ENCODE peak calls at places on chromosomes 1 and 21, in seven cellular contexts. One of them, this sample, is unnamed.

GRCh38 chr1:3630914-3631313 is 6.1 kb downstream of the TPRG1L start:
- DNase-seq in adrenal gland: no peak
- DNase-seq in HCT116: no peak
- DNase-seq in IMR-90: no peak
- DNase-seq in AG04450: no peak
- DNase-seq in mammary epithelial cell: no peak
- DNase-seq in endodermal cell: no peak
- DNase-seq in this sample: no peak

GRCh38 chr1:44783697-44784093 is 4.3 kb downstream of the BEST4 start:
- DNase-seq in adrenal gland: no peak
- DNase-seq in AG04450: no peak
- DNase-seq in endodermal cell: no peak
- DNase-seq in mammary epithelial cell: no peak
- DNase-seq in HCT116: no peak
- DNase-seq in IMR-90: no peak
- DNase-seq in this sample: no peak

GRCh38 chr1:31591425-31592093 is 15.2 kb downstream of the TINAGL1 start:
- DNase-seq in adrenal gland: no peak
- DNase-seq in IMR-90: no peak
- DNase-seq in HCT116: no peak
- DNase-seq in endodermal cell: peak; percentile 48
- DNase-seq in mammary epithelial cell: peak; percentile 76
- DNase-seq in AG04450: no peak
- DNase-seq in this sample: no peak

GRCh38 chr1:37612186-37612585 is 16.4 kb upstream of the GNL2 start:
- DNase-seq in endodermal cell: no peak
- DNase-seq in HCT116: no peak
- DNase-seq in adrenal gland: no peak
- DNase-seq in AG04450: no peak
- DNase-seq in mammary epithelial cell: no peak
- DNase-seq in IMR-90: no peak
- DNase-seq in this sample: no peak

GRCh38 chr1:147539122-147539575 is 2.2 kb upstream of the BCL9 start:
- DNase-seq in HCT116: peak; percentile 85
- DNase-seq in mammary epithelial cell: peak; percentile 81
- DNase-seq in IMR-90: peak; percentile 98
- DNase-seq in endodermal cell: no peak
- DNase-seq in AG04450: peak; percentile 80
- DNase-seq in adrenal gland: peak; percentile 68
- DNase-seq in this sample: no peak

GRCh38 chr1:241553886-241554592 is 21.9 kb downstream of the KMO start:
- DNase-seq in mammary epithelial cell: no peak
- DNase-seq in IMR-90: no peak
- DNase-seq in AG04450: no peak
- DNase-seq in HCT116: no peak
- DNase-seq in adrenal gland: no peak
- DNase-seq in endodermal cell: no peak
- DNase-seq in this sample: no peak

GRCh38 chr1:202046748-202047708 is 36.6 kb downstream of the ELF3 start:
- DNase-seq in endodermal cell: no peak
- DNase-seq in adrenal gland: no peak
- DNase-seq in HCT116: peak; percentile 68
- DNase-seq in IMR-90: no peak
- DNase-seq in mammary epithelial cell: peak; percentile 77
- DNase-seq in AG04450: no peak
- DNase-seq in this sample: no peak

GRCh38 chr21:29477941-29478340 is 179.2 kb downstream of the BACH1 start:
- DNase-seq in IMR-90: peak; percentile 71
- DNase-seq in mammary epithelial cell: peak; percentile 15
- DNase-seq in adrenal gland: no peak
- DNase-seq in endodermal cell: no peak
- DNase-seq in HCT116: no peak
- DNase-seq in AG04450: no peak
- DNase-seq in this sample: no peak

GRCh38 chr21:41369105-41369914 is 7.5 kb downstream of the MX2 start:
- DNase-seq in AG04450: no peak
- DNase-seq in endodermal cell: peak; percentile 88
- DNase-seq in adrenal gland: no peak
- DNase-seq in HCT116: no peak
- DNase-seq in IMR-90: no peak
- DNase-seq in mammary epithelial cell: no peak
- DNase-seq in this sample: no peak

DNA sequence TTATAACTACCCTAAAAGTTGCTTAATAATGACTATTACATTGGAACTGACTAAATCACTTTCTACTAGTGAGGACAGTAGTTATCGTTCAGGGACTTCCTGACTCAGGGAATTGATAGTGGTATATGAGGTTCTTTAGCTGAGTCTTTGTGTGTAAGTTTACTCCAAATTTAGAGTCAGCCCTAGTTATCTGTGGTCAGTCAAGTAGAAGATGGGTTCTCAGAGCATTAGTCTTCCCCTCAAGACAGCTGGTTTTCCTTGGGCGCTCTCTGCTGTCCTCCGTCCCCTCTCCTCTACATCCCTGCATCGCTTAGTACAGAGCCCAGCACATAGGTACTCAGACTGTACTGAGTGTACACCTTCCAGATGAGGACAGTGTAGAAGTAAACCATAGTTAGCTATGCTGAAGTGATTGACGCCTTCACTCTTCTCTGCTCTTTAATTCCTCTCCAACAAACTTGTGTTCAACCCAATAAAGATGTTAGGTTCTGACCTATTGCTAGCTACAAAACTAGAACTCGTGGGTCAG is 116.5 kb downstream of the C1orf21 start:
- DNase-seq in HCT116: no peak
- DNase-seq in endodermal cell: no peak
- DNase-seq in AG04450: no peak
- DNase-seq in mammary epithelial cell: no peak
- DNase-seq in adrenal gland: no peak
- DNase-seq in IMR-90: no peak
- DNase-seq in this sample: no peak
- H3K27me3 ChIP-seq in HCT116: no peaks in the 10 kb centered on the region
- H3K27me3 ChIP-seq in endodermal cell: peaks cover 7% of the 10 kb centered on the region
- H3K27me3 ChIP-seq in AG04450: no peaks in the 10 kb centered on the region
- H3K27me3 ChIP-seq in mammary epithelial cell: no peaks in the 10 kb centered on the region
- H3K27me3 ChIP-seq in adrenal gland: no peaks in the 10 kb centered on the region
- H3K27me3 ChIP-seq in IMR-90: no peaks in the 10 kb centered on the region
- H3K27me3 ChIP-seq in this sample: no peaks in the 10 kb centered on the region

GRCh38 chr1:27394282-27394658 is 1.8 kb downstream of the GPR3 start:
- DNase-seq in mammary epithelial cell: no peak
- DNase-seq in HCT116: no peak
- DNase-seq in AG04450: no peak
- DNase-seq in adrenal gland: no peak
- DNase-seq in IMR-90: no peak
- DNase-seq in endodermal cell: no peak
- DNase-seq in this sample: no peak

GRCh38 chr1:27393641-27394281 is 1.3 kb downstream of the GPR3 start:
- DNase-seq in AG04450: no peak
- DNase-seq in HCT116: no peak
- DNase-seq in IMR-90: no peak
- DNase-seq in endodermal cell: peak; percentile 53
- DNase-seq in adrenal gland: no peak
- DNase-seq in mammary epithelial cell: no peak
- DNase-seq in this sample: no peak

GRCh38 chr1:27392096-27392777 is at the start of gene GPR3:
- DNase-seq in AG04450: peak; percentile 78
- DNase-seq in IMR-90: peak; percentile 91
- DNase-seq in adrenal gland: peak; percentile 93
- DNase-seq in mammary epithelial cell: peak; percentile 84
- DNase-seq in endodermal cell: peak; percentile 97
- DNase-seq in HCT116: peak; percentile 84
- DNase-seq in this sample: peak; percentile 68

GRCh38 chr1:27392778-27393635 is 585 bp downstream of the GPR3 start:
- DNase-seq in mammary epithelial cell: no peak
- DNase-seq in AG04450: no peak
- DNase-seq in adrenal gland: no peak
- DNase-seq in IMR-90: no peak
- DNase-seq in endodermal cell: no peak
- DNase-seq in HCT116: no peak
- DNase-seq in this sample: no peak

GRCh38 chr1:27391511-27392095 is 819 bp upstream of the GPR3 start:
- DNase-seq in adrenal gland: no peak
- DNase-seq in IMR-90: peak; percentile 57
- DNase-seq in mammary epithelial cell: peak; percentile 50
- DNase-seq in endodermal cell: peak; percentile 86
- DNase-seq in HCT116: peak; percentile 53
- DNase-seq in AG04450: no peak
- DNase-seq in this sample: no peak
- H3K27ac ChIP-seq in adrenal gland: peak overlapping the region; percentile 63
- H3K27ac ChIP-seq in IMR-90: peak overlapping the region; percentile 2
- H3K27ac ChIP-seq in mammary epithelial cell: peak overlapping the region; percentile 86
- H3K27ac ChIP-seq in endodermal cell: no peak overlapping the region
- H3K27ac ChIP-seq in HCT116: peak overlapping the region; percentile 88
- H3K27ac ChIP-seq in AG04450: no peak overlapping the region
- H3K27ac ChIP-seq in this sample: peak overlapping the region; percentile 64

GRCh38 chr1:212698467-212699103 is 1.1 kb downstream of the BATF3 start:
- DNase-seq in AG04450: no peak
- DNase-seq in IMR-90: no peak
- DNase-seq in mammary epithelial cell: no peak
- DNase-seq in HCT116: no peak
- DNase-seq in adrenal gland: no peak
- DNase-seq in endodermal cell: no peak
- DNase-seq in this sample: no peak

GRCh38 chr1:212699839-212700596 is at the start of gene BATF3:
- DNase-seq in mammary epithelial cell: no peak
- DNase-seq in endodermal cell: peak; percentile 75
- DNase-seq in IMR-90: no peak
- DNase-seq in AG04450: no peak
- DNase-seq in HCT116: no peak
- DNase-seq in adrenal gland: peak; percentile 41
- DNase-seq in this sample: no peak

GRCh38 chr1:212700597-212700891 is 904 bp upstream of the BATF3 start:
- DNase-seq in mammary epithelial cell: no peak
- DNase-seq in IMR-90: no peak
- DNase-seq in HCT116: no peak
- DNase-seq in endodermal cell: no peak
- DNase-seq in adrenal gland: peak; percentile 35
- DNase-seq in AG04450: no peak
- DNase-seq in this sample: no peak

GRCh38 chr1:212700892-212701819 is 1.5 kb upstream of the BATF3 start:
- DNase-seq in adrenal gland: peak; percentile 59
- DNase-seq in HCT116: no peak
- DNase-seq in mammary epithelial cell: no peak
- DNase-seq in AG04450: peak; percentile 15
- DNase-seq in IMR-90: peak; percentile 62
- DNase-seq in endodermal cell: peak; percentile 87
- DNase-seq in this sample: no peak

DNA sequence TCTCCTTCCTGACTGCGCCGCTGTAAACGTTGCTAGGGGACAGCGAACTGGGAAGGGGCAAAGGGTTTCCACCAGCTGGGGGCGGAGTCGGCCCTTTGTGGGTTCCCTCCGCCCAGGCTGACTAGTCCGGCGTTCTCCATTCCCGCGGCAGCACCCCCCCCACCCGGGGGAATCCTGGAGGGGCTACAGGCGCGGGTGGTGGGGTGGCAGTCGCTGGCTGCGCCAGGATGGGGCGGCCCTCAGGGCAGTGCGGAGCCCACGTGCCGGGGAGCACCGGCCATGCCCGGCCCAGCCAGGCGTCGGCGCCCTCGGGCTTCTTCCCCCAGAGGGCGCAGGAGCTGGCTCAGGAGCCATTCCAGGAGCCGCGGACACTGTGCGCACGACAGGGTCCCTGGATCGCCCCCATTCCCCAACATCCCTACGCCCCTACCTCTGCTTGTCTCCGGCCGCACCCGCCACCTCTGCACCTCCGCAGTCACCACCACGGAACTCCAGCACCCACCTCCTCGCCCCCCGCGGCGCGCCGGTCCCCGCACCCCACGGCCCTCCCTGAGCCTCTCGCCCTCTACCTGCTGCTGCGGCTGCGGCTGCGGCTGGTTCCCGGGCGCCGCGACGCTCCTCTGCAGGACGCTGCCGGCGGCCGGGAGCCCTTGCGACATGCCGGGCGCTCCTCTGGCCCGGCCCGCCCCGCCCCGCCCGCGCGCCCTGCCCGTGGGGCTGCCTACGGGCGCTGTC is 369 bp downstream of the BATF3 start:
- DNase-seq in AG04450: no peak
- DNase-seq in adrenal gland: peak; percentile 45
- DNase-seq in endodermal cell: peak; percentile 91
- DNase-seq in mammary epithelial cell: no peak
- DNase-seq in HCT116: peak; percentile 27
- DNase-seq in IMR-90: peak; percentile 32
- DNase-seq in this sample: no peak
- H3K27me3 ChIP-seq in AG04450: peaks cover 4% of the 10 kb centered on the region
- H3K27me3 ChIP-seq in adrenal gland: no peaks in the 10 kb centered on the region
- H3K27me3 ChIP-seq in endodermal cell: peaks cover 62% of the 10 kb centered on the region
- H3K27me3 ChIP-seq in mammary epithelial cell: peaks cover 28% of the 10 kb centered on the region
- H3K27me3 ChIP-seq in HCT116: peaks cover 16% of the 10 kb centered on the region
- H3K27me3 ChIP-seq in IMR-90: no peaks in the 10 kb centered on the region
- H3K27me3 ChIP-seq in this sample: peaks cover 80% of the 10 kb centered on the region

GRCh38 chr1:21510113-21510493 is 880 bp downstream of the ALPL start:
- DNase-seq in HCT116: no peak
- DNase-seq in AG04450: no peak
- DNase-seq in endodermal cell: peak; percentile 90
- DNase-seq in IMR-90: no peak
- DNase-seq in adrenal gland: no peak
- DNase-seq in mammary epithelial cell: no peak
- DNase-seq in this sample: no peak

GRCh38 chr1:21508580-21509350 is 458 bp upstream of the ALPL start:
- DNase-seq in AG04450: no peak
- DNase-seq in adrenal gland: peak; percentile 81
- DNase-seq in IMR-90: peak; percentile 31
- DNase-seq in HCT116: no peak
- DNase-seq in endodermal cell: peak; percentile 97
- DNase-seq in mammary epithelial cell: peak; percentile 21
- DNase-seq in this sample: no peak

GRCh38 chr1:21511579-21512522 is 2.6 kb downstream of the ALPL start:
- DNase-seq in HCT116: no peak
- DNase-seq in IMR-90: peak; percentile 96
- DNase-seq in endodermal cell: no peak
- DNase-seq in adrenal gland: peak; percentile 85
- DNase-seq in AG04450: peak; percentile 89
- DNase-seq in mammary epithelial cell: peak; percentile 55
- DNase-seq in this sample: no peak

GRCh38 chr1:21509351-21510112 is at the start of gene ALPL:
- DNase-seq in endodermal cell: peak; percentile 84
- DNase-seq in AG04450: no peak
- DNase-seq in adrenal gland: peak; percentile 41
- DNase-seq in IMR-90: no peak
- DNase-seq in HCT116: no peak
- DNase-seq in mammary epithelial cell: no peak
- DNase-seq in this sample: no peak

DNA sequence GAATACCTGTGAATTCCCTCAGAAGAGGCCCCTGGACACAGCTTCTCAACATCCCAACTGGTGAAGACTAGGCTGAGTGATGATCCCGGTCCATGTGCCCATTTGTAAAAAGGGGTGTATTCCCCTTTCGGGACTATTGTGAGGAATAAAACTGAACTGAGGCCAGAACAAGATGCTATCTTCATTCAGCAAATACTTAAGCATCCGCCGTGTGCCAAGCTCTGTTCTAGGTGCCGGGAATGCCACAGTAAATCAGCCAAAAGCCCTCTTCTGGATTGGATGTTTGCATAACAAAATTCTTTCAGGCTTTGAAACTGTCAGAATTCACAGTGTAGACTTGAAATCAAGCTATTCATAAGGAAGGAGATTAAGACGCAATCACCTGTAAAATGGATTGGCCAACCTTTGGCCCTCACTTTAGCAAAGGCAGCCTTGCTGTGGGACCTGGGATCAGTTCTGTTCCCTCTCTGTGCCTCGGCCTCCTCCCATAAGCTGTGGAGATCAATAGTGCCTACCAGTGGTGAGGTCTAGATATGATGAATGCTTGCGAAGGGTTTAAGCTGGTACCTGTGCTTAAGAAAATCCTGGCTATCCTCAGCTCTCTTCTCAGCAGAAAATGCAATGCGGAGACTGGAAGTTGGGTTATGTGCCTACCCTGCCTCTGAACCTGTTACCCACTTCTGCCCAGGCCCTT is 1.8 kb downstream of the ALPL start:
- DNase-seq in mammary epithelial cell: no peak
- DNase-seq in endodermal cell: no peak
- DNase-seq in IMR-90: no peak
- DNase-seq in adrenal gland: no peak
- DNase-seq in AG04450: no peak
- DNase-seq in HCT116: no peak
- DNase-seq in this sample: no peak
- H3K27ac ChIP-seq in mammary epithelial cell: no peak overlapping the region
- H3K27ac ChIP-seq in endodermal cell: no peak overlapping the region
- H3K27ac ChIP-seq in IMR-90: peak overlapping the region; percentile 60
- H3K27ac ChIP-seq in adrenal gland: peak overlapping the region; percentile 47
- H3K27ac ChIP-seq in AG04450: peak overlapping the region; percentile 86
- H3K27ac ChIP-seq in HCT116: no peak overlapping the region
- H3K27ac ChIP-seq in this sample: no peak overlapping the region